ENCODE peak calls at places on chromosomes 7 and 10, in five cellular contexts. H is neuronal stem cell; Y is CD4-positive, alpha-beta T cell; K is Panc1; X is adrenal gland. I is an unnamed sample.

GRCh38 chr7:24665564-24666294 is 91.5 kb downstream of the GSDME start:
- DNase-seq in K (peak), Y (no peak), H (peak), X (peak), I (no peak)

GRCh38 chr10:104501864-104502579 is 139.1 kb upstream of the SORCS3 start:
- DNase-seq in H (peak), X (no peak), Y (no peak), K (no peak), I (no peak)

GRCh38 chr10:97648557-97649404 is 8.3 kb downstream of the PI4K2A start:
- DNase-seq in X (peak), K (peak), Y (peak), H (no peak), I (no peak)

GRCh38 chr10:56139405-56139804 is 221.7 kb downstream of the ZWINT start:
- DNase-seq in X (no peak), H (no peak), K (no peak), Y (no peak), I (no peak)

GRCh38 chr7:134908289-134908688 is 78.0 kb upstream of the AGBL3 start:
- DNase-seq in X (no peak), H (no peak), Y (no peak), K (no peak), I (no peak)

GRCh38 chr7:101166603-101166908 is 1.2 kb upstream of the VGF start:
- DNase-seq in Y (no peak), X (no peak), K (no peak), H (no peak), I (no peak)

GRCh38 chr10:110076559-110077318 is 69.0 kb downstream of the ADD3 start:
- DNase-seq in Y (peak), X (peak), K (no peak), H (no peak), I (no peak)

GRCh38 chr7:117688126-117688525 is 185.1 kb downstream of the CTTNBP2 start:
- DNase-seq in H (no peak), Y (no peak), K (no peak), X (no peak), I (no peak)

GRCh38 chr10:29881336-29881751 is 178.0 kb downstream of the JCAD start:
- DNase-seq in H (no peak), Y (no peak), X (no peak), K (no peak), I (no peak)

GRCh38 chr10:2246747-2247146 is 509.4 kb upstream of the ADARB2 start:
- DNase-seq in Y (no peak), H (no peak), K (no peak), X (no peak), I (no peak)

GRCh38 chr7:16774986-16775385 is 21.4 kb downstream of the TSPAN13 start:
- DNase-seq in K (no peak), H (no peak), X (no peak), Y (no peak), I (no peak)

GRCh38 chr7:47415289-47416212 is 166.4 kb downstream of the TNS3 start:
- DNase-seq in H (no peak), X (no peak), Y (no peak), K (no peak), I (no peak)

GRCh38 chr7:16293669-16294425 is 127.5 kb downstream of the CRPPA start:
- DNase-seq in K (no peak), X (no peak), H (no peak), Y (no peak), I (no peak)

GRCh38 chr7:100585511-100586265 is at the start of gene LRCH4:
- DNase-seq in X (no peak), Y (peak), K (no peak), H (no peak), I (no peak)

GRCh38 chr7:157710396-157710795 is 373.6 kb downstream of the DNAJB6 start:
- DNase-seq in K (no peak), H (no peak), X (no peak), Y (no peak), I (no peak)

GRCh38 chr10:63977329-63977923 is 456.2 kb downstream of the REEP3 start:
- DNase-seq in X (no peak), Y (no peak), K (peak), H (peak), I (no peak)

GRCh38 chr10:784759-785538 is 95.5 kb upstream of the DIP2C start:
- DNase-seq in H (peak), Y (peak), X (peak), K (no peak), I (peak)

GRCh38 chr10:13822475-13822874 is 235.7 kb downstream of the PRPF18 start:
- DNase-seq in K (no peak), X (no peak), Y (no peak), H (no peak), I (no peak)

GRCh38 chr7:1806354-1806753 is 136.3 kb downstream of the ELFN1 start:
- DNase-seq in K (no peak), H (no peak), Y (no peak), X (no peak), I (no peak)

GRCh38 chr7:18488047-18488446 is 7.5 kb upstream of the HDAC9 start:
- DNase-seq in H (no peak), K (no peak), Y (no peak), X (no peak), I (no peak)

GRCh38 chr7:78125884-78126283 is 327.3 kb downstream of the PHTF2 start:
- DNase-seq in K (peak), Y (no peak), X (no peak), H (no peak), I (no peak)

GRCh38 chr10:5582736-5583135 is 58.0 kb downstream of the CALML3 start:
- DNase-seq in K (no peak), H (no peak), Y (no peak), X (no peak), I (no peak)

GRCh38 chr7:2242541-2243482 is 786 bp downstream of the NUDT1 start:
- DNase-seq in K (no peak), Y (no peak), X (no peak), H (no peak), I (no peak)

GRCh38 chr7:92729172-92729571 is 107.2 kb downstream of the CDK6 start:
- DNase-seq in H (no peak), X (no peak), K (no peak), Y (no peak), I (no peak)

GRCh38 chr7:1403844-1404404 is 55.3 kb downstream of the MICALL2 start:
- DNase-seq in X (no peak), K (no peak), H (peak), Y (no peak), I (peak)

GRCh38 chr7:90225181-90225580 is 13.6 kb downstream of the STEAP2 start:
- DNase-seq in H (no peak), X (no peak), Y (no peak), K (no peak), I (no peak)

GRCh38 chr7:22351329-22351692 is 5.6 kb downstream of the RAPGEF5 start:
- DNase-seq in H (no peak), X (no peak), Y (no peak), K (no peak), I (no peak)
- H3K27ac ChIP-seq in H (no peak), X (no peak), Y (no peak), K (no peak), I (no peak)

GRCh38 chr7:116524609-116525297 is at the start of gene CAV1:
- DNase-seq in Y (peak), X (peak), K (peak), H (no peak), I (no peak)

GRCh38 chr7:116526897-116527296 is 2.1 kb downstream of the CAV1 start:
- DNase-seq in Y (no peak), H (no peak), X (no peak), K (no peak), I (no peak)

GRCh38 chr7:116525298-116525912 is 569 bp downstream of the CAV1 start:
- DNase-seq in X (no peak), H (no peak), Y (peak), K (no peak), I (no peak)

GRCh38 chr7:116527521-116527920 is 2.7 kb downstream of the CAV1 start:
- DNase-seq in Y (no peak), H (no peak), K (no peak), X (no peak), I (no peak)

GRCh38 chr7:116525913-116526857 is 1.3 kb downstream of the CAV1 start:
- DNase-seq in H (peak), Y (peak), X (peak), K (no peak), I (peak)
- H3K27ac ChIP-seq in H (no peak), Y (no peak), X (no peak), K (peak), I (peak)

GRCh38 chr10:132306951-132307751 is 599 bp downstream of the STK32C start:
- DNase-seq in Y (peak), H (no peak), X (peak), K (no peak), I (peak)

GRCh38 chr10:132308588-132309451 is 1.1 kb upstream of the STK32C start:
- DNase-seq in H (no peak), X (no peak), K (no peak), Y (no peak), I (no peak)

GRCh38 chr10:132309466-132309865 is 1.7 kb upstream of the STK32C start:
- DNase-seq in K (no peak), Y (no peak), H (no peak), X (no peak), I (no peak)

GRCh38 chr10:132306341-132306685 is 1.4 kb downstream of the STK32C start:
- DNase-seq in H (no peak), Y (no peak), X (peak), K (no peak), I (no peak)

DNA sequence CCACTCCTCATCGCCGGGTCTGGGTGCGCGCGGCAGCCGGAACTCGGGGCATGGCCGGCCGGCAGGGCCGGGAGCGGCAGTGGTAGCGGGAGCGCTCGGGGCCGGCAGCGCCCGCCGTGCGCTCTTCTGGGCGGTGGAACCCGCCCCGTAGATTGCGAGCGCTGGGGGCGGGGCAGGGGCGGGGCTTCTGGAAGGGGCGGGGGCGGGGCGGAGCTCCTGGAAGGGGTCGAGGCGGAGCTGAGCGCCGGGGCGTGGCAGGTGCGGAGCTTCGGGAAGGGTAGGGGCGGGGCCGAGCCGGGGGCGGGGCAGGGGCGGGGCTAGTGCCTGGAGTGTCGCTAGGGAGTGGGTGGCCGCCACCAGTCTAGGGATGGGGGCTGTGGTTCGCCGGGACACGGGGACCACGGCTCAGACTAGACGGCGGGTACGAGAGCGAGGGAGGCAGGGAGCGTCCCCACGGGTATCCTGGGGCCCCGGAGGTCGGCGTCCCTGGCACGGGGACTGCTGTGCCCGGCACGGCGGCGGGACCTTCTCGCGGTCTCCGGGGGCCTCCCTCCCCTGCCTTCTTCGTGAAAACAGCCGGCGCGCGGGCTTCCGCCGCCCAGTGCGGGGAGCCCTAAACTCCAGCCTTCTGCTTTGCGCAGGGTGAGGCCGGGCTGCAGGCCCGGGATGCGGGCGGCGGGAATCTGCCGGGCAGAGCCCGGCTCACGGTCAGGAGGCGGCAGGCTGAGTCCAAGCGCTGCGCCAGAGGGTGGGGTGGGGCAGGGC is at the start of gene STK32C:
- DNase-seq in H (peak), Y (peak), X (peak), K (no peak), I (peak)
- H3K27ac ChIP-seq in H (no peak), Y (no peak), X (no peak), K (peak), I (peak)

GRCh38 chr10:43964486-43964885 is 315.8 kb upstream of the ZNF32 start:
- DNase-seq in H (no peak), Y (no peak), X (no peak), K (no peak), I (no peak)
- H3K27ac ChIP-seq in H (no peak), Y (no peak), X (no peak), K (no peak), I (no peak)

GRCh38 chr10:102280397-102281015 is 35.2 kb downstream of the GBF1 start:
- DNase-seq in K (no peak), H (no peak), Y (no peak), X (peak), I (no peak)
- H3K27ac ChIP-seq in K (no peak), H (no peak), Y (no peak), X (no peak), I (no peak)

I was measured in caudate nucleus.